ENCODE peak calls at places on chromosomes 1 and 21, in nine cellular contexts. D, I, H, T, X, M, L, G and K are unnamed samples.
A peak's percentile ranks its signal among the peaks of the same experiment; 100 is the strongest.

GRCh38 chr1:11967028-11967547 is 13.2 kb upstream of the MFN2 start:
- DNase-seq in D (no peak), I (peak; percentile 90), H (no peak), T (peak; percentile 40), X (no peak), M (peak; percentile 43), L (peak; percentile 79), G (peak; percentile 94), K (peak; percentile 84)

GRCh38 chr1:111804736-111805135 is 49.0 kb downstream of the DDX20 start:
- DNase-seq in D (no peak), I (no peak), H (no peak), T (no peak), X (no peak), M (no peak), L (no peak), G (no peak), K (no peak)

GRCh38 chr1:83505148-83505547 is 493.8 kb downstream of the TTLL7 start:
- DNase-seq in D (no peak), I (no peak), H (no peak), T (no peak), X (no peak), M (no peak), L (no peak), G (no peak), K (no peak)

GRCh38 chr1:221274373-221274772 is 395.1 kb downstream of the HLX start:
- DNase-seq in D (no peak), I (no peak), H (no peak), T (no peak), X (no peak), M (no peak), L (no peak), G (peak; percentile 73), K (no peak)

GRCh38 chr1:61380561-61380960 is 298.2 kb downstream of the NFIA start:
- DNase-seq in D (no peak), I (no peak), H (no peak), T (no peak), X (no peak), M (no peak), L (no peak), G (no peak), K (no peak)

GRCh38 chr1:230131457-230131856 is 64.4 kb downstream of the GALNT2 start:
- DNase-seq in D (no peak), I (no peak), H (no peak), T (no peak), X (no peak), M (no peak), L (no peak), G (no peak), K (no peak)

GRCh38 chr1:205319081-205320018 is 2.2 kb downstream of the NUAK2 start:
- DNase-seq in D (no peak), I (peak; percentile 85), H (no peak), T (no peak), X (peak; percentile 54), M (peak; percentile 84), L (peak; percentile 99), G (no peak), K (no peak)

GRCh38 chr1:18921506-18922251 is 19.3 kb upstream of the ALDH4A1 start:
- DNase-seq in D (no peak), I (no peak), H (no peak), T (no peak), X (no peak), M (no peak), L (peak; percentile 15), G (no peak), K (no peak)

GRCh38 chr1:177799746-177800145 is 170.1 kb downstream of the SEC16B start:
- DNase-seq in D (no peak), I (no peak), H (no peak), T (no peak), X (no peak), M (no peak), L (no peak), G (no peak), K (no peak)

GRCh38 chr21:36125513-36126121 is 9.3 kb upstream of the CBR3 start:
- DNase-seq in D (peak; percentile 39), I (peak; percentile 51), H (no peak), T (peak; percentile 58), X (peak; percentile 35), M (peak; percentile 22), L (peak; percentile 54), G (peak; percentile 79), K (no peak)

GRCh38 chr1:236685205-236685916 is 938 bp upstream of the ACTN2 start:
- DNase-seq in D (no peak), I (no peak), H (no peak), T (no peak), X (no peak), M (no peak), L (no peak), G (no peak), K (no peak)

GRCh38 chr1:24318988-24319863 is at the start of gene GRHL3:
- DNase-seq in D (no peak), I (peak; percentile 93), H (no peak), T (no peak), X (no peak), M (no peak), L (peak; percentile 93), G (peak; percentile 94), K (no peak)

GRCh38 chr1:10751160-10751559 is 45.3 kb downstream of the CASZ1 start:
- DNase-seq in D (no peak), I (no peak), H (no peak), T (no peak), X (no peak), M (no peak), L (no peak), G (no peak), K (no peak)

GRCh38 chr1:239884776-239885175 is 206.9 kb upstream of the FMN2 start:
- DNase-seq in D (no peak), I (no peak), H (no peak), T (no peak), X (peak; percentile 41), M (peak; percentile 7), L (no peak), G (peak; percentile 18), K (no peak)

GRCh38 chr1:222331340-222331739 is 216.6 kb downstream of the HHIPL2 start:
- DNase-seq in D (no peak), I (no peak), H (no peak), T (peak; percentile 11), X (peak; percentile 76), M (peak; percentile 57), L (no peak), G (no peak), K (peak; percentile 9)

GRCh38 chr1:197356723-197357533 is 88.9 kb downstream of the CRB1 start:
- DNase-seq in D (no peak), I (peak; percentile 53), H (no peak), T (peak; percentile 34), X (peak; percentile 56), M (peak; percentile 44), L (peak; percentile 76), G (peak; percentile 64), K (peak; percentile 47)

GRCh38 chr21:24716306-24716918 is 890.9 kb downstream of the MRPL39 start:
- DNase-seq in D (no peak), I (no peak), H (no peak), T (no peak), X (no peak), M (no peak), L (peak; percentile 11), G (no peak), K (no peak)

GRCh38 chr1:86641318-86641717 is 63.1 kb upstream of the SH3GLB1 start:
- DNase-seq in D (no peak), I (no peak), H (no peak), T (no peak), X (no peak), M (no peak), L (no peak), G (no peak), K (peak; percentile 8)

GRCh38 chr1:233281711-233282581 is 13.6 kb downstream of the PCNX2 start:
- DNase-seq in D (no peak), I (no peak), H (peak; percentile 10), T (peak; percentile 46), X (no peak), M (peak; percentile 20), L (no peak), G (no peak), K (no peak)

GRCh38 chr1:29575826-29576225 is 339.5 kb downstream of the PTPRU start:
- DNase-seq in D (no peak), I (no peak), H (no peak), T (no peak), X (no peak), M (no peak), L (no peak), G (no peak), K (no peak)

GRCh38 chr1:207315435-207315834 is 6.0 kb upstream of the CD55 start:
- DNase-seq in D (no peak), I (no peak), H (no peak), T (no peak), X (no peak), M (no peak), L (no peak), G (no peak), K (no peak)

GRCh38 chr1:117567435-117567834 is 38.4 kb upstream of the TENT5C start:
- DNase-seq in D (no peak), I (no peak), H (no peak), T (no peak), X (no peak), M (no peak), L (no peak), G (peak; percentile 17), K (no peak)

GRCh38 chr1:211630236-211631081 is 45.0 kb downstream of the NEK2 start:
- DNase-seq in D (no peak), I (no peak), H (no peak), T (no peak), X (no peak), M (peak; percentile 59), L (no peak), G (peak; percentile 90), K (no peak)

GRCh38 chr1:125064481-125064880 is 3879.7 kb downstream of the SRGAP2C start:
- DNase-seq in D (no peak), I (no peak), H (no peak), T (no peak), X (no peak), M (no peak), L (no peak), G (no peak), K (no peak)

GRCh38 chr1:46148318-46148717 is 15.9 kb upstream of the PIK3R3 start:
- DNase-seq in D (no peak), I (no peak), H (no peak), T (no peak), X (no peak), M (no peak), L (no peak), G (no peak), K (no peak)

GRCh38 chr1:200896571-200897187 is 2.0 kb downstream of the INAVA start:
- DNase-seq in D (no peak), I (peak; percentile 97), H (no peak), T (no peak), X (no peak), M (peak; percentile 89), L (peak; percentile 99), G (peak; percentile 56), K (peak; percentile 86)

GRCh38 chr1:188355082-188355481 is 1526.3 kb downstream of the PLA2G4A start:
- DNase-seq in D (no peak), I (peak; percentile 10), H (no peak), T (no peak), X (no peak), M (no peak), L (no peak), G (no peak), K (no peak)

GRCh38 chr1:154347961-154348360 is 22.6 kb downstream of the ATP8B2 start:
- DNase-seq in D (no peak), I (no peak), H (no peak), T (no peak), X (no peak), M (no peak), L (no peak), G (no peak), K (no peak)

GRCh38 chr21:17736072-17736471 is 83.1 kb downstream of the C21orf91 start:
- DNase-seq in D (no peak), I (no peak), H (no peak), T (no peak), X (no peak), M (no peak), L (no peak), G (no peak), K (no peak)

GRCh38 chr1:118214866-118215265 is 29.8 kb upstream of the SPAG17 start:
- DNase-seq in D (no peak), I (no peak), H (no peak), T (no peak), X (no peak), M (no peak), L (no peak), G (no peak), K (peak; percentile 95)

GRCh38 chr1:97867127-97867526 is 53.7 kb downstream of the DPYD start:
- DNase-seq in D (no peak), I (no peak), H (no peak), T (no peak), X (no peak), M (no peak), L (no peak), G (no peak), K (no peak)